ENCODE peak calls at places on chromosomes 1 and 21, in ten cellular contexts. F is transverse colon, P is lower leg skin, J is adrenal gland, R is A549, U is GM12878, T is NB4, N is sigmoid colon, V is H1, O is right lobe of liver. S is an unnamed sample.

GRCh38 chr1:107449326-107449725 is 308.5 kb downstream of the NTNG1 start:
- DNase-seq in F (no peak), P (no peak), J (no peak), R (no peak), U (no peak), T (no peak), N (no peak), V (no peak), O (no peak), S (no peak)

GRCh38 chr1:231957361-231957760 is 330.8 kb downstream of the DISC1 start:
- DNase-seq in F (no peak), P (no peak), J (no peak), R (no peak), U (no peak), T (no peak), N (no peak), V (no peak), O (no peak), S (no peak)

GRCh38 chr1:50080904-50081586 is 27.7 kb upstream of the ELAVL4 start:
- DNase-seq in F (no peak), P (no peak), J (no peak), R (peak), U (no peak), T (peak), N (no peak), V (no peak), O (no peak), S (no peak)

GRCh38 chr21:42521805-42522204 is 8.2 kb downstream of the SLC37A1 start:
- DNase-seq in F (no peak), P (peak), J (no peak), R (no peak), U (no peak), T (no peak), N (peak), V (no peak), O (no peak), S (no peak)

GRCh38 chr1:11858968-11859871 is 475 bp upstream of the NPPB start:
- DNase-seq in F (peak), P (no peak), J (peak), R (peak), U (no peak), T (peak), N (no peak), V (no peak), O (no peak), S (peak)

GRCh38 chr21:41834252-41834925 is 44.8 kb downstream of the PRDM15 start:
- DNase-seq in F (no peak), P (peak), J (no peak), R (no peak), U (no peak), T (no peak), N (peak), V (no peak), O (no peak), S (no peak)

GRCh38 chr21:28747464-28747863 is 245.2 kb downstream of the LTN1 start:
- DNase-seq in F (no peak), P (no peak), J (no peak), R (no peak), U (no peak), T (no peak), N (no peak), V (no peak), O (no peak), S (no peak)

GRCh38 chr1:198929111-198929604 is 290.3 kb downstream of the PTPRC start:
- DNase-seq in F (no peak), P (no peak), J (no peak), R (no peak), U (no peak), T (no peak), N (no peak), V (no peak), O (no peak), S (no peak)

GRCh38 chr1:26121854-26122773 is 10.5 kb downstream of the PDIK1L start:
- DNase-seq in F (no peak), P (no peak), J (no peak), R (no peak), U (no peak), T (no peak), N (no peak), V (no peak), O (no peak), S (no peak)

GRCh38 chr1:150151291-150152181 is 1.8 kb downstream of the PLEKHO1 start:
- DNase-seq in F (peak), P (peak), J (peak), R (no peak), U (no peak), T (peak), N (peak), V (no peak), O (no peak), S (peak)

GRCh38 chr21:45388011-45388521 is 16.9 kb upstream of the COL18A1 start:
- DNase-seq in F (no peak), P (peak), J (peak), R (no peak), U (no peak), T (no peak), N (peak), V (no peak), O (peak), S (no peak)

GRCh38 chr1:24984800-24985552 is 54.9 kb upstream of the RUNX3 start:
- DNase-seq in F (no peak), P (no peak), J (no peak), R (no peak), U (no peak), T (no peak), N (no peak), V (no peak), O (no peak), S (peak)

GRCh38 chr1:6634278-6635052 is 9.8 kb downstream of the THAP3 start:
- DNase-seq in F (peak), P (no peak), J (peak), R (peak), U (no peak), T (peak), N (peak), V (no peak), O (peak), S (peak)

GRCh38 chr1:245516178-245516829 is 361.5 kb downstream of the KIF26B start:
- DNase-seq in F (no peak), P (no peak), J (no peak), R (peak), U (no peak), T (peak), N (no peak), V (no peak), O (no peak), S (no peak)

GRCh38 chr21:40950970-40951369 is 104.0 kb upstream of the DSCAM start:
- DNase-seq in F (no peak), P (no peak), J (no peak), R (no peak), U (no peak), T (no peak), N (no peak), V (no peak), O (no peak), S (no peak)

GRCh38 chr21:21345296-21345695 is 347.1 kb downstream of the NCAM2 start:
- DNase-seq in F (no peak), P (no peak), J (no peak), R (no peak), U (no peak), T (no peak), N (no peak), V (no peak), O (no peak), S (no peak)

GRCh38 chr1:205515781-205516253 is 11.3 kb downstream of the CDK18 start:
- DNase-seq in F (peak), P (no peak), J (no peak), R (no peak), U (no peak), T (no peak), N (peak), V (no peak), O (no peak), S (no peak)

GRCh38 chr1:150233359-150234308 is 2.3 kb downstream of the ANP32E start:
- DNase-seq in F (no peak), P (peak), J (no peak), R (peak), U (no peak), T (peak), N (no peak), V (no peak), O (no peak), S (no peak)

GRCh38 chr1:9321480-9321849 is 28.8 kb downstream of the SPSB1 start:
- DNase-seq in F (no peak), P (no peak), J (no peak), R (no peak), U (no peak), T (peak), N (no peak), V (no peak), O (no peak), S (no peak)

GRCh38 chr1:198444792-198445191 is 95.7 kb downstream of the ATP6V1G3 start:
- DNase-seq in F (no peak), P (no peak), J (no peak), R (no peak), U (no peak), T (no peak), N (no peak), V (no peak), O (no peak), S (no peak)

GRCh38 chr1:33424610-33425009 is 6.3 kb downstream of the PHC2 start:
- DNase-seq in F (no peak), P (no peak), J (no peak), R (no peak), U (no peak), T (no peak), N (no peak), V (no peak), O (no peak), S (no peak)

GRCh38 chr1:2587071-2587859 is 688 bp downstream of the PRXL2B start:
- DNase-seq in F (peak), P (no peak), J (no peak), R (peak), U (no peak), T (peak), N (no peak), V (no peak), O (no peak), S (no peak)

GRCh38 chr1:2583871-2584341 is 2.7 kb upstream of the PRXL2B start:
- DNase-seq in F (peak), P (no peak), J (no peak), R (peak), U (no peak), T (no peak), N (no peak), V (no peak), O (no peak), S (no peak)

GRCh38 chr1:2584822-2585317 is 1.7 kb upstream of the PRXL2B start:
- DNase-seq in F (no peak), P (no peak), J (no peak), R (no peak), U (no peak), T (no peak), N (no peak), V (no peak), O (no peak), S (no peak)

GRCh38 chr1:2586154-2587070 is at the start of gene PRXL2B:
- DNase-seq in F (peak), P (peak), J (peak), R (peak), U (peak), T (peak), N (peak), V (peak), O (peak), S (peak)

GRCh38 chr1:2585318-2586092 is 1.1 kb upstream of the PRXL2B start:
- DNase-seq in F (peak), P (peak), J (peak), R (peak), U (no peak), T (peak), N (peak), V (no peak), O (peak), S (peak)
- TF ChIP-seq POLR2A in F (peak), P (no peak), J (peak), R (no peak), U (peak), T (peak), N (peak), V (no peak), O (peak), S (peak)

DNA sequence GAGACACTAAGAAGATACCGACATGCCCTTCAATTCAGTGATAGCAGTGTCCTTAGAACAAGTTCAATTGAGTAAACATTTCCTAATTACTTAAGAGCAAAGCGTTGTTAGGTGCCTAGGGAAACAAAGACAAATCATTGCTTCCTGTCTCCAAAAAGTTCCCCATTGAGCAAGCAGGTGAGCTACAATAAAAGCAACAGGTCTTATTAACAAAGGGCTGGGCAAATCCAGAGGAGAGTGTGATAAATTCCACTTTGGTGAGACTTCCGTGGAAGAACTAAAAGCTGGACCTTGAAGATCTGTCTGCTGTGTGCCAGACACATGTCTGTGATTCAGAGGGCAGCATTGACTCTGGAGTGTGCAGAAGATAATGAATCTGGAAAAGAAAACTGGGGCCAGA is 1.9 kb upstream of the TUT4 start:
- DNase-seq in F (no peak), P (no peak), J (peak), R (no peak), U (no peak), T (peak), N (no peak), V (no peak), O (no peak), S (no peak)
- H3K4me3 ChIP-seq in F (no peak), P (no peak), J (no peak), R (no peak), U (no peak), T (peak), N (no peak), V (peak), O (no peak), S (no peak)

GRCh38 chr1:154609398-154610380 is 1.7 kb upstream of the ADAR start:
- DNase-seq in F (peak), P (no peak), J (no peak), R (no peak), U (no peak), T (peak), N (no peak), V (peak), O (no peak), S (no peak)

GRCh38 chr1:154611150-154611865 is 3.3 kb upstream of the ADAR start:
- DNase-seq in F (no peak), P (no peak), J (no peak), R (no peak), U (no peak), T (peak), N (no peak), V (no peak), O (no peak), S (no peak)

GRCh38 chr1:154607084-154607747 is 770 bp downstream of the ADAR start:
- DNase-seq in F (peak), P (peak), J (no peak), R (peak), U (no peak), T (peak), N (no peak), V (no peak), O (no peak), S (no peak)

GRCh38 chr1:154608522-154609294 is 722 bp upstream of the ADAR start:
- DNase-seq in F (peak), P (peak), J (peak), R (peak), U (no peak), T (peak), N (peak), V (no peak), O (peak), S (peak)

DNA sequence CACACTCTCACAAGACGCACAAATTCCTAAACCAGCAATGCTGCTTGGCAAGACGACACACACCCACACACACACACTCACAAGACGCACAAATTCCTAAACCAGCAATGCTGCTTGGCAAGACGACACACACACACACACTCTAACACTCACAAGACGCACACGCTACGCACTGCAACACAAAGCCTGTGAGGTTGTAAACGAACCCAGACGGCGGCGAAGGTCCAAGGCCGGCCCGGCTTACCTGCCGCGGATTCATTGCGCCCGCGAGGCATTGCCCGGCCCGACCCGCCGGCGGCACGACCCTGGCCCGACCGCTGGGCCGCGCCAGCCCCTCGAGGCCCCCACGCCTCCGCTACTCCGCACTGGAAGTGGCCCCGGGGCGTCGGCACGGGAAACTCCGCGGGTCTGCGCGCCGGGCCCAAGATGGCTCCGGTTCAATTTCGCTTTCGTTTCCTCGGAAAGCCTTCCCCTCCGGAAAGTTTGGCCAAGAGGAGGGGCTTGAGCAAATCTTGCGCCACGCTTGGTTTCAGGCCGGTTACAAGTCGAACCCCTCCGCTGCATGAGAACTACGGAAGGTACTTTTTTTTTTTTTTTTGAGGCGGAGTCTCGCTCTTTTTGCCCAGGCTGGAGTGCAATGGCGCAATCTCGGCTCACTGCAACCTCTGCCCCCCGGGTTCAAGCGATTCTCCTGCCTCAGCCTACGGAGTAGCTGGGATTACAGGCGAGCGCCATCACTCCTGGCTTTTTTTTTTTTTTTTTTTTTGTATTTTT is at the start of gene ADAR:
- DNase-seq in F (peak), P (peak), J (peak), R (peak), U (peak), T (peak), N (peak), V (no peak), O (peak), S (peak)
- TF ChIP-seq POLR2A in F (no peak), P (no peak), J (peak), R (no peak), U (peak), T (no peak), N (peak), V (peak), O (peak), S (peak)

GRCh38 chr1:10578070-10578469 is 103.3 kb downstream of the PEX14 start:
- DNase-seq in F (no peak), P (no peak), J (no peak), R (no peak), U (no peak), T (no peak), N (no peak), V (no peak), O (no peak), S (no peak)

GRCh38 chr1:10573446-10573845 is 98.7 kb downstream of the PEX14 start:
- DNase-seq in F (no peak), P (no peak), J (no peak), R (no peak), U (no peak), T (no peak), N (no peak), V (no peak), O (no peak), S (no peak)

GRCh38 chr1:10575616-10576015 is 100.9 kb downstream of the PEX14 start:
- DNase-seq in F (no peak), P (no peak), J (no peak), R (peak), U (no peak), T (no peak), N (no peak), V (no peak), O (no peak), S (no peak)
- H3K4me3 ChIP-seq in F (no peak), P (no peak), J (no peak), R (no peak), U (no peak), T (no peak), N (no peak), V (no peak), O (no peak), S (no peak)

DNA sequence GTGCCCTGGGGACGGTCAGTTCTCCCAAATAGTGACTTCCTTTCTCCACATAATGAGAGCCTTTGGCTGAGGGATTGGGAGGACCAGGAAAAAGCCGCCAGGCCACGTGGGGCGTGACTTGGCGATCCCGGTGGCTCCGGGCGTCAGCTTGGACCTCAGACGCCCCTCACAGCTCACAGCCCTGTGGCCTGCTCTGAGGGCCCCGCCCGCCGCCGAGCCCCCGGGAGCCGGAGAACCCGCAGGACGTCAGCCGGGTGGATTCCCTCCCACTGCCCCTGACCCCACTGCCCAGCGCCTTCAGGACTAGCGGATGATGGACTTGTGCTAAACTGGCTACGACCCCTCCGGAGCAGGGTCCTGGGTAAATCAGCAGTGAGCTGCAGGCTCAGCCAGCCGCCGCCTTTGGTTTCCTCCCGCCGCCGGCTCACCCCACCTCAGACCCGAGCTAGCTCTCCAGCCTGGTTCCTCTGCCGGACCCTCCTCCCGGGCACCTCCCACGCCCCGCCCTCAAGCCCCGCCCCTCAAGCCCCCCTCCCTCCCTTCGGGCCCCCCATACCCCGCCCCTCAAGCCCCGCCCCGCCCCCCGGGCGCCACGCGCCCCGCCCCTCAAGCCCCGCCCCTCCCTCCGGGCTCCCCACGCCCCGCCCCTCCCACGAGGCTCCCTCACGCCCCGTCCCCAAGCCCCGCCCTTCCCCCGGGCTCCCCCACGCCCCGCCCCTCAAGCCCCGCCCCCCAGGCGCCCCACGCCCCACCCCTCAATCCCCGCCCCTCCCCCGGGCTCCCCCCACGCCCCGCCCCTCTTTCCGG is 10.0 kb upstream of the FAAP20 start:
- DNase-seq in F (peak), P (peak), J (peak), R (no peak), U (no peak), T (peak), N (peak), V (peak), O (peak), S (no peak)
- TF ChIP-seq POLR2A in F (peak), P (no peak), J (peak), R (no peak), U (no peak), T (no peak), N (peak), V (no peak), O (peak), S (no peak)